ENCODE peak calls at places on chromosome 12, in seven cellular contexts. Q, J, X, S, I, Z and Y are unnamed samples.
A peak's percentile ranks its signal among the peaks of the same experiment; 100 is the strongest.

GRCh38 chr12:40146800-40147797 is 41.2 kb upstream of the SLC2A13 start:
- DNase-seq in I (no peak), S (no peak), J (peak; percentile 77), Z (no peak), Q (peak; percentile 51), X (no peak), Y (no peak)

GRCh38 chr12:22525426-22525825 is 18.9 kb downstream of the C2CD5 start:
- DNase-seq in X (no peak), I (no peak), Z (no peak), Q (no peak), J (no peak), S (no peak), Y (no peak)

GRCh38 chr12:26271889-26272492 is 76.6 kb downstream of the SSPN start:
- DNase-seq in S (peak; percentile 44), Q (no peak), J (peak; percentile 80), Z (peak; percentile 53), I (no peak), X (no peak), Y (no peak)

GRCh38 chr12:62523619-62524018 is 57.0 kb downstream of the MON2 start:
- DNase-seq in J (no peak), S (no peak), Z (no peak), X (no peak), I (no peak), Q (no peak), Y (no peak)

GRCh38 chr12:123401753-123402683 is 18.1 kb downstream of the KMT5A start:
- DNase-seq in X (no peak), I (peak; percentile 89), J (no peak), S (no peak), Q (peak; percentile 48), Z (no peak), Y (peak; percentile 95)

GRCh38 chr12:111673503-111673902 is 12.3 kb downstream of the BRAP start:
- DNase-seq in I (no peak), X (no peak), J (no peak), S (no peak), Q (no peak), Z (no peak), Y (no peak)

GRCh38 chr12:43973993-43974392 is 138.1 kb downstream of the TMEM117 start:
- DNase-seq in X (no peak), S (no peak), J (no peak), Z (no peak), I (no peak), Q (no peak), Y (no peak)

GRCh38 chr12:19065223-19065622 is 64.3 kb upstream of the PLEKHA5 start:
- DNase-seq in Q (no peak), X (no peak), S (no peak), I (no peak), Z (no peak), J (no peak), Y (no peak)

GRCh38 chr12:48858043-48858442 is 6.1 kb upstream of the DDX23 start:
- DNase-seq in S (no peak), X (no peak), J (no peak), Q (no peak), Z (no peak), I (no peak), Y (no peak)